ENCODE peak calls at places on chromosomes 4 and X, in nine cellular contexts. E is A549; H is WTC11; W is NCI-H1930; I is dermis blood vessel endothelial cell; M is activated T-helper 9 cell treated with anti-CD3 and anti-CD28 coated beads, Interleukin-2, amount 50 U/mL, for 16 hours; Z is HuH-7; Q is stimulated activated CD4-positive, alpha-beta T cell treated with anti-CD3 and anti-CD28 coated beads, Interleukin-1b, Interleukin-23, amount 100 ng/mL, for 24 hours; R is NCI-H1092. Y is an unnamed sample.

GRCh38 chrX:46819136-46819535 is 17.7 kb upstream of the RP2 start:
- DNase-seq in E (no peak), H (no peak), W (no peak), I (no peak), M (no peak), Z (no peak), Q (no peak), R (no peak), Y (no peak)

GRCh38 chrX:115372026-115372610 is 82.6 kb downstream of the LUZP4 start:
- DNase-seq in E (peak), H (no peak), W (no peak), I (peak), M (no peak), Z (no peak), Q (no peak), R (no peak), Y (no peak)

GRCh38 chr4:73603854-73604584 is 16.2 kb downstream of the RASSF6 start:
- DNase-seq in E (peak), H (no peak), W (no peak), I (no peak), M (no peak), Z (no peak), Q (no peak), R (no peak), Y (no peak)

GRCh38 chr4:154082760-154083530 is 294.1 kb upstream of the SFRP2 start:
- DNase-seq in E (peak), H (peak), W (no peak), I (no peak), M (no peak), Z (peak), Q (no peak), R (no peak), Y (no peak)

GRCh38 chrX:150253946-150254615 is 109.0 kb upstream of the MAMLD1 start:
- DNase-seq in E (no peak), H (no peak), W (no peak), I (no peak), M (no peak), Z (no peak), Q (no peak), R (no peak), Y (no peak)

GRCh38 chrX:136738049-136738729 is 42.5 kb downstream of the ARHGEF6 start:
- DNase-seq in E (no peak), H (no peak), W (no peak), I (no peak), M (no peak), Z (no peak), Q (no peak), R (no peak), Y (no peak)

GRCh38 chr4:100166297-100167034 is 23.8 kb downstream of the DDIT4L start:
- DNase-seq in E (no peak), H (no peak), W (no peak), I (no peak), M (no peak), Z (no peak), Q (no peak), R (no peak), Y (no peak)

GRCh38 chr4:112213091-112213490 is 18.5 kb upstream of the AP1AR start:
- DNase-seq in E (no peak), H (no peak), W (no peak), I (no peak), M (no peak), Z (no peak), Q (no peak), R (no peak), Y (no peak)

GRCh38 chrX:110143454-110144210 is 140.7 kb downstream of the TMEM164 start:
- DNase-seq in E (no peak), H (no peak), W (no peak), I (no peak), M (no peak), Z (no peak), Q (no peak), R (no peak), Y (peak)

GRCh38 chr4:24470681-24471622 is 113.4 kb downstream of the DHX15 start:
- DNase-seq in E (peak), H (peak), W (peak), I (peak), M (no peak), Z (peak), Q (peak), R (no peak), Y (no peak)

GRCh38 chrX:2751291-2751690 is 549 bp upstream of the XG start:
- DNase-seq in E (no peak), H (no peak), W (no peak), I (no peak), M (no peak), Z (no peak), Q (no peak), R (no peak), Y (no peak)

GRCh38 chrX:23901065-23901464 is 6.7 kb downstream of the APOO start:
- DNase-seq in E (peak), H (no peak), W (no peak), I (peak), M (no peak), Z (no peak), Q (no peak), R (no peak), Y (no peak)

GRCh38 chr4:138320856-138321255 is 78.7 kb upstream of the SLC7A11 start:
- DNase-seq in E (no peak), H (no peak), W (no peak), I (no peak), M (no peak), Z (no peak), Q (no peak), R (no peak), Y (no peak)

GRCh38 chrX:110851780-110852179 is 56.2 kb upstream of the CHRDL1 start:
- DNase-seq in E (peak), H (peak), W (no peak), I (no peak), M (no peak), Z (no peak), Q (no peak), R (no peak), Y (no peak)

GRCh38 chr4:143300860-143301259 is 35.8 kb upstream of the GAB1 start:
- DNase-seq in E (no peak), H (no peak), W (no peak), I (no peak), M (no peak), Z (no peak), Q (no peak), R (no peak), Y (no peak)

GRCh38 chrX:48923771-48924170 is 4.9 kb upstream of the PIM2 start:
- DNase-seq in E (no peak), H (no peak), W (no peak), I (no peak), M (no peak), Z (no peak), Q (no peak), R (no peak), Y (no peak)

GRCh38 chr4:152342293-152342692 is 193.6 kb downstream of the FBXW7 start:
- DNase-seq in E (no peak), H (no peak), W (no peak), I (no peak), M (no peak), Z (no peak), Q (no peak), R (no peak), Y (no peak)

GRCh38 chrX:107678957-107679740 is 50.8 kb downstream of the PRPS1 start:
- DNase-seq in E (peak), H (no peak), W (no peak), I (peak), M (peak), Z (no peak), Q (no peak), R (no peak), Y (no peak)

GRCh38 chr4:60201052-60201673 is 999.0 kb upstream of the ADGRL3 start:
- DNase-seq in E (peak), H (peak), W (peak), I (peak), M (no peak), Z (peak), Q (peak), R (peak), Y (peak)

GRCh38 chrX:114583646-114584433 is at the start of gene HTR2C:
- DNase-seq in E (no peak), H (peak), W (no peak), I (no peak), M (no peak), Z (no peak), Q (no peak), R (no peak), Y (no peak)

GRCh38 chrX:147978931-147979330 is 2.2 kb upstream of the FMR1NB start:
- DNase-seq in E (no peak), H (no peak), W (no peak), I (no peak), M (no peak), Z (no peak), Q (no peak), R (no peak), Y (no peak)

GRCh38 chrX:21885568-21885967 is 29.8 kb downstream of the YY2 start:
- DNase-seq in E (no peak), H (no peak), W (no peak), I (peak), M (no peak), Z (no peak), Q (no peak), R (no peak), Y (no peak)